ENCODE peak calls at places on chromosomes 11 and 22, in ten cellular contexts. K is T-helper 9 cell; Z is T-helper 17 cell; B is stimulated activated CD4-positive, alpha-beta T cell treated with anti-CD3 and anti-CD28 coated beads, Interleukin-1b, Interleukin-23, amount 100 ng/mL, for 24 hours; G is stimulated activated effector memory CD8-positive, alpha-beta T cell treated with anti-CD3 and anti-CD28 coated beads, Interleukin-12 subunit alpha, Interleukin-12 subunit beta, amount 100 ng/mL, for 72 hours; V is activated CD8-positive, alpha-beta memory T cell treated with anti-CD3 and anti-CD28 coated beads, Interleukin-2, amount 50 U/mL, for 4 hours; A is body of pancreas; U is right cardiac atrium; E is RKO; D is GDM1. S is an unnamed sample.

GRCh38 chr11:59223611-59224010 is 10.9 kb upstream of the MPEG1 start:
- DNase-seq in K (no peak), Z (no peak), B (no peak), G (no peak), V (no peak), A (no peak), U (no peak), E (no peak), D (no peak), S (no peak)

GRCh38 chr11:125351045-125351867 is 144.8 kb downstream of the FEZ1 start:
- DNase-seq in K (no peak), Z (no peak), B (no peak), G (no peak), V (no peak), A (no peak), U (no peak), E (no peak), D (no peak), S (no peak)

GRCh38 chr22:29208879-29209623 is 3.4 kb downstream of the EMID1 start:
- DNase-seq in K (no peak), Z (no peak), B (no peak), G (no peak), V (no peak), A (peak), U (no peak), E (no peak), D (no peak), S (peak)

GRCh38 chr22:38757464-38757757 is 1.6 kb upstream of the SUN2 start:
- DNase-seq in K (no peak), Z (no peak), B (no peak), G (no peak), V (no peak), A (no peak), U (no peak), E (no peak), D (no peak), S (no peak)

GRCh38 chr22:37659066-37659896 is 758 bp downstream of the PDXP start:
- DNase-seq in K (no peak), Z (no peak), B (no peak), G (no peak), V (peak), A (peak), U (no peak), E (peak), D (peak), S (no peak)

GRCh38 chr11:104191124-104191523 is 27.2 kb upstream of the PDGFD start:
- DNase-seq in K (no peak), Z (no peak), B (no peak), G (no peak), V (no peak), A (no peak), U (no peak), E (no peak), D (no peak), S (no peak)

GRCh38 chr22:28094831-28095230 is 175.8 kb upstream of the PITPNB start:
- DNase-seq in K (no peak), Z (no peak), B (no peak), G (no peak), V (no peak), A (no peak), U (no peak), E (no peak), D (no peak), S (no peak)

GRCh38 chr11:133171374-133171773 is 360.9 kb downstream of the OPCML start:
- DNase-seq in K (no peak), Z (no peak), B (no peak), G (no peak), V (no peak), A (no peak), U (no peak), E (no peak), D (no peak), S (no peak)

GRCh38 chr11:19913893-19914249 is 201.2 kb downstream of the NAV2 start:
- DNase-seq in K (no peak), Z (no peak), B (no peak), G (no peak), V (no peak), A (no peak), U (no peak), E (no peak), D (no peak), S (no peak)

GRCh38 chr11:86427441-86427840 is 52.8 kb downstream of the CCDC81 start:
- DNase-seq in K (no peak), Z (no peak), B (no peak), G (no peak), V (no peak), A (no peak), U (no peak), E (no peak), D (no peak), S (no peak)

GRCh38 chr11:1369371-1370005 is 20.2 kb upstream of the BRSK2 start:
- DNase-seq in K (no peak), Z (no peak), B (no peak), G (no peak), V (no peak), A (no peak), U (no peak), E (no peak), D (no peak), S (no peak)

GRCh38 chr11:117872962-117873827 is 3.3 kb downstream of the FXYD6 start:
- DNase-seq in K (no peak), Z (no peak), B (no peak), G (no peak), V (no peak), A (no peak), U (no peak), E (no peak), D (no peak), S (no peak)

GRCh38 chr11:18245396-18245795 is 3.1 kb downstream of the SAA2 start:
- DNase-seq in K (no peak), Z (no peak), B (no peak), G (peak), V (no peak), A (no peak), U (no peak), E (peak), D (no peak), S (no peak)

GRCh38 chr11:45021692-45022130 is 71.0 kb upstream of the TP53I11 start:
- DNase-seq in K (no peak), Z (no peak), B (no peak), G (no peak), V (no peak), A (peak), U (peak), E (no peak), D (peak), S (no peak)

GRCh38 chr22:41302016-41302767 is 867 bp downstream of the ZC3H7B start:
- DNase-seq in K (no peak), Z (no peak), B (no peak), G (peak), V (peak), A (peak), U (peak), E (no peak), D (no peak), S (no peak)

GRCh38 chr11:86341382-86341781 is 33.3 kb upstream of the CCDC81 start:
- DNase-seq in K (no peak), Z (no peak), B (no peak), G (no peak), V (no peak), A (no peak), U (no peak), E (no peak), D (no peak), S (no peak)

GRCh38 chr11:72812604-72812967 is 1.6 kb upstream of the ATG16L2 start:
- DNase-seq in K (no peak), Z (no peak), B (no peak), G (no peak), V (no peak), A (no peak), U (no peak), E (peak), D (no peak), S (no peak)

GRCh38 chr11:43756575-43756974 is 76.0 kb downstream of the HSD17B12 start:
- DNase-seq in K (no peak), Z (no peak), B (no peak), G (no peak), V (no peak), A (no peak), U (no peak), E (peak), D (no peak), S (no peak)

GRCh38 chr22:22235564-22235963 is 9.0 kb upstream of the VPREB1 start:
- DNase-seq in K (peak), Z (peak), B (peak), G (peak), V (peak), A (peak), U (no peak), E (no peak), D (no peak), S (no peak)

GRCh38 chr11:112292785-112293407 is 32.2 kb upstream of the PLET1 start:
- DNase-seq in K (no peak), Z (no peak), B (no peak), G (no peak), V (no peak), A (no peak), U (no peak), E (peak), D (no peak), S (peak)

GRCh38 chr11:17381156-17381555 is 7.3 kb downstream of the KCNJ11 start:
- DNase-seq in K (no peak), Z (no peak), B (no peak), G (no peak), V (no peak), A (no peak), U (no peak), E (no peak), D (no peak), S (no peak)

GRCh38 chr11:2754008-2754407 is 54.2 kb upstream of the KCNQ1OT1 start:
- DNase-seq in K (no peak), Z (no peak), B (no peak), G (no peak), V (no peak), A (peak), U (no peak), E (no peak), D (no peak), S (peak)